ENCODE peak calls at places on chromosomes 2 and 18, in nine cellular contexts. X, B, A, J, O, M, D, E and F are unnamed samples.

GRCh38 chr2:10368491-10369231 is 66.0 kb downstream of the HPCAL1 start:
- DNase-seq in D (no peak), B (no peak), E (no peak), O (no peak), J (no peak), X (no peak), A (no peak), M (no peak), F (no peak)

GRCh38 chr2:26088038-26088643 is 54.3 kb downstream of the RAB10 start:
- DNase-seq in A (no peak), X (no peak), E (peak), J (no peak), D (no peak), B (peak), M (no peak), O (peak), F (no peak)

GRCh38 chr18:76823574-76823973 is 1.2 kb downstream of the ZNF236 start:
- DNase-seq in X (no peak), D (no peak), B (no peak), E (no peak), M (peak), J (no peak), O (peak), A (no peak), F (no peak)

GRCh38 chr2:134461511-134461910 is 207.6 kb downstream of the MGAT5 start:
- DNase-seq in A (no peak), M (no peak), J (no peak), D (no peak), O (no peak), B (no peak), E (peak), X (no peak), F (no peak)

GRCh38 chr2:31541853-31542252 is 38.9 kb downstream of the SRD5A2 start:
- DNase-seq in J (no peak), X (no peak), D (no peak), A (no peak), M (no peak), B (no peak), E (no peak), O (no peak), F (no peak)

GRCh38 chr2:135256531-135257258 is 204.6 kb downstream of the RAB3GAP1 start:
- DNase-seq in O (no peak), B (no peak), A (no peak), X (no peak), J (no peak), D (no peak), M (no peak), E (peak), F (no peak)

GRCh38 chr2:64493788-64494187 is 30.3 kb upstream of the AFTPH start:
- DNase-seq in X (no peak), A (no peak), B (no peak), J (no peak), D (no peak), M (no peak), E (no peak), O (no peak), F (no peak)

GRCh38 chr18:73487956-73488355 is 620.2 kb upstream of the NETO1 start:
- DNase-seq in B (no peak), O (no peak), D (no peak), A (no peak), X (no peak), M (no peak), J (no peak), E (no peak), F (no peak)

GRCh38 chr2:73984922-73985317 is 210 bp downstream of the TET3 start:
- DNase-seq in B (peak), X (no peak), M (no peak), J (no peak), E (no peak), D (no peak), O (no peak), A (no peak), F (peak)

GRCh38 chr2:88859461-88859860 is 168.0 kb downstream of the RPIA start:
- DNase-seq in E (no peak), M (no peak), O (no peak), A (no peak), D (no peak), J (no peak), X (no peak), B (no peak), F (no peak)